ENCODE peak calls at places on chromosomes 12 and 14, in nine cellular contexts. C, J, O, Q, U, M, T, R and Y are unnamed samples.

GRCh38 chr14:94345344-94346072 is 22.4 kb upstream of the SERPINA6 start:
- DNase-seq in C (peak; percentile 81), J (no peak), O (peak; percentile 88), Q (no peak), U (peak; percentile 38), M (no peak), T (peak; percentile 68), R (no peak), Y (peak; percentile 78)

GRCh38 chr12:121590476-121591143 is 9.8 kb upstream of the KDM2B start:
- DNase-seq in C (no peak), J (peak; percentile 63), O (peak; percentile 64), Q (peak; percentile 37), U (peak; percentile 71), M (peak; percentile 67), T (peak; percentile 58), R (no peak), Y (no peak)

GRCh38 chr12:114612062-114612461 is 71.9 kb downstream of the TBX3 start:
- DNase-seq in C (no peak), J (no peak), O (no peak), Q (no peak), U (no peak), M (no peak), T (no peak), R (no peak), Y (no peak)

GRCh38 chr14:60102389-60102788 is 10.7 kb downstream of the PCNX4 start:
- DNase-seq in C (peak; percentile 73), J (no peak), O (peak; percentile 93), Q (no peak), U (peak; percentile 65), M (no peak), T (no peak), R (no peak), Y (no peak)

GRCh38 chr12:113889076-113889475 is 77.0 kb downstream of the RBM19 start:
- DNase-seq in C (no peak), J (no peak), O (no peak), Q (peak; percentile 6), U (peak; percentile 15), M (no peak), T (peak; percentile 9), R (peak; percentile 45), Y (no peak)

GRCh38 chr14:33717866-33718265 is 233.0 kb downstream of the EGLN3 start:
- DNase-seq in C (no peak), J (no peak), O (no peak), Q (no peak), U (no peak), M (no peak), T (no peak), R (no peak), Y (no peak)

GRCh38 chr14:99174920-99175319 is 97.1 kb downstream of the BCL11B start:
- DNase-seq in C (no peak), J (no peak), O (no peak), Q (peak; percentile 30), U (no peak), M (peak; percentile 2), T (no peak), R (no peak), Y (no peak)

GRCh38 chr12:22880810-22881209 is 255.8 kb downstream of the ETNK1 start:
- DNase-seq in C (no peak), J (no peak), O (no peak), Q (no peak), U (no peak), M (no peak), T (no peak), R (no peak), Y (no peak)

GRCh38 chr14:100131181-100131580 is 28.3 kb downstream of the DEGS2 start:
- DNase-seq in C (no peak), J (no peak), O (no peak), Q (peak; percentile 53), U (no peak), M (no peak), T (peak; percentile 62), R (no peak), Y (peak; percentile 35)

GRCh38 chr14:71240154-71240553 is 332.9 kb downstream of the PCNX1 start:
- DNase-seq in C (no peak), J (no peak), O (no peak), Q (no peak), U (no peak), M (no peak), T (peak; percentile 11), R (no peak), Y (no peak)

GRCh38 chr12:19706936-19707335 is 267.6 kb downstream of the AEBP2 start:
- DNase-seq in C (no peak), J (no peak), O (no peak), Q (no peak), U (no peak), M (no peak), T (no peak), R (no peak), Y (no peak)

GRCh38 chr12:59484575-59484974 is 111.3 kb upstream of the SLC16A7 start:
- DNase-seq in C (no peak), J (no peak), O (no peak), Q (no peak), U (no peak), M (no peak), T (no peak), R (no peak), Y (no peak)

GRCh38 chr12:122865268-122866231 is 30.3 kb downstream of the HIP1R start:
- DNase-seq in C (peak; percentile 52), J (no peak), O (no peak), Q (peak; percentile 58), U (no peak), M (peak; percentile 33), T (peak; percentile 69), R (peak; percentile 79), Y (peak; percentile 64)

GRCh38 chr12:95083938-95084337 is 10.5 kb upstream of the NR2C1 start:
- DNase-seq in C (no peak), J (peak; percentile 87), O (peak; percentile 95), Q (peak; percentile 30), U (peak; percentile 92), M (no peak), T (no peak), R (no peak), Y (peak; percentile 30)

DNA sequence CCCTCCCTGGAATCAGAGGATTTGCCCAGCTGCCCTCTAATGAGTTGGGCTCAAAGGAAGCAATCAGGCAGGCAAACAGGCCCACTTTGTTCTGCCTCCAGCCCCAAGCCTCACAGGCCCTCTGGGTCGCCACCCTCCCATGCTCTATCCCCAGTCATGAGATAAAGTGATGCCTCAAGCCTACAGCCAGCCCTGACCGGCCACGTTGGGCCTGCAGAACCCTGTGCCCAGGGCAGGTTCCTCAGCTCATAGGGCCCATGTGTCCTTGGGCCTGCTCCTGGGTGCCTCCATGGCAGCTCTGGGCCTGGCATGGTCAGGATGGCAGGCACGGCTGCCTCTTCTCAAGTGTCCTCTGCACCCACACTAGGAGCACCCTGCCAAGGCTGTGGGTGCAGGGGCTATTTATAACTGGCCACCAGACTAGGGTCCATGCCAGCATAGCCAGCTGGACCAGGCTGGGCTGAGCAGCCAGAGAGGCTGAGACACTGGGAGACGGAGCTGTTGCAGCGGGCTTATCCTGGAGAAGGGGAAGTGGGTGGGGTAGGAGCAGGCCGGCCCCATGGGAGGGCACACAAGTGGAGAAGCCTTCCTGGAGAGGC is 20.2 kb downstream of the HDAC7 start:
- DNase-seq in C (no peak), J (no peak), O (no peak), Q (no peak), U (no peak), M (no peak), T (no peak), R (no peak), Y (no peak)
- H3K36me3 ChIP-seq in C (peaks cover 5% of the 10 kb centered on the region), J (peaks cover 14% of the 10 kb centered on the region), O (peaks cover 35% of the 10 kb centered on the region), Q (peaks cover 3% of the 10 kb centered on the region), U (peaks cover 80% of the 10 kb centered on the region), M (no peaks in the 10 kb centered on the region), T (no peaks in the 10 kb centered on the region), R (peaks cover 47% of the 10 kb centered on the region), Y (no peaks in the 10 kb centered on the region)

GRCh38 chr14:91356218-91356763 is 61.3 kb downstream of the CCDC88C start:
- DNase-seq in C (no peak), J (no peak), O (no peak), Q (no peak), U (no peak), M (no peak), T (no peak), R (no peak), Y (no peak)

GRCh38 chr14:91357731-91358319 is 59.8 kb downstream of the CCDC88C start:
- DNase-seq in C (no peak), J (no peak), O (no peak), Q (no peak), U (no peak), M (no peak), T (no peak), R (no peak), Y (no peak)

GRCh38 chr14:91354979-91355685 is 62.5 kb downstream of the CCDC88C start:
- DNase-seq in C (no peak), J (no peak), O (no peak), Q (peak; percentile 82), U (no peak), M (no peak), T (no peak), R (peak; percentile 75), Y (no peak)

GRCh38 chr14:91358654-91359210 is 58.9 kb downstream of the CCDC88C start:
- DNase-seq in C (no peak), J (no peak), O (no peak), Q (no peak), U (no peak), M (no peak), T (no peak), R (no peak), Y (no peak)

DNA sequence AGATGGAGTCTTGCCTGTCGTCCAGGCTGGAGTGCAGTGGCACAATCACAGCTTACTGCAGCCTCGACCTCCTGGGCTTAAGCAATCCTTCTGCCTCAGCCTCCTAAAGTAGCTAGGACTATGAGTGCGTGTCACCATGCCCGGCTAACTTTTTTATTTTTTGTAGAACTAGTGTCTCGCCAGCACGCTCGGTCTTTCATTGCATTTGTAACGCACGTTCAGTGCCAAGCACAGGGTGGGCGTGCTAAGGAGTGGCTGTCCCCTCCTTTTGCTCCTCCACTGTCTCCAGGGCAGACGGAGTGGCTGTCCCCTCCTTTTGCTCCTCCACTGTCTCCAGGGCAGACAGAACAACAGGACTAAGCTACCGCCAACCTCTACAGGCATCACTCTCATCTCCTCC is 60.3 kb downstream of the CCDC88C start:
- DNase-seq in C (no peak), J (no peak), O (no peak), Q (no peak), U (no peak), M (no peak), T (no peak), R (no peak), Y (no peak)
- H3K4me2 ChIP-seq in C (no peak overlapping the region), J (no peak overlapping the region), O (no peak overlapping the region), Q (no peak overlapping the region), U (no peak overlapping the region), M (no peak overlapping the region), T (no peak overlapping the region), R (no peak overlapping the region), Y (no peak overlapping the region)

GRCh38 chr12:131735153-131735456 is 24.2 kb downstream of the SFSWAP start:
- DNase-seq in C (no peak), J (no peak), O (no peak), Q (no peak), U (no peak), M (no peak), T (no peak), R (no peak), Y (no peak)
- H3K36me3 ChIP-seq in C (peaks cover 54% of the 10 kb centered on the region), J (peaks cover 51% of the 10 kb centered on the region), O (peaks cover 18% of the 10 kb centered on the region), Q (peaks cover 19% of the 10 kb centered on the region), U (peaks cover 59% of the 10 kb centered on the region), M (peaks cover 86% of the 10 kb centered on the region), T (peaks cover 65% of the 10 kb centered on the region), R (peaks cover 74% of the 10 kb centered on the region), Y (no peaks in the 10 kb centered on the region)

DNA sequence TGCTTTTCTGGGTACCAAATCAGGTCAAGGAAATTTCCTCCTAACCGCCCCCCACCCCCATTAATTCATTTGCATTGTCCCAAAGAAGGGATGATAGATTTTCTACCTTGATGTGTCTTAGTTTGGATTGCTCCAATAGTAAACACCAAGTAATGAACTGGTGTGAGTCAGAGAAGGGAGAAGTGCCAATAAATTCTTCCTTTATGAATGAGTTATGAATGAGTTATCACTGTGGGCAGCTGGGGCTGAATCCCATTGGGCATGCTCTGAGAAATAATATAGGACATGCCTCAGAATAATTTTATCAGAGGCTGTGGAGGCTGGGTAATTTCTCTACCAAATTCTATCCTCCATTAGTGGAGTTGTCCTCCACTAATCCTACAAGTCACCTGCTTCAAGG is 277.9 kb upstream of the FLRT2 start:
- DNase-seq in C (peak; percentile 83), J (no peak), O (peak; percentile 62), Q (no peak), U (no peak), M (no peak), T (no peak), R (no peak), Y (no peak)
- H3K4me2 ChIP-seq in C (no peak overlapping the region), J (no peak overlapping the region), O (no peak overlapping the region), Q (no peak overlapping the region), U (no peak overlapping the region), M (no peak overlapping the region), T (no peak overlapping the region), R (no peak overlapping the region), Y (no peak overlapping the region)